ENCODE peak calls at places on chromosomes 16 and 17, in nine cellular contexts. S is neural progenitor cell; A is SK-N-SH; M is GM23248; Z is effector memory CD4-positive, alpha-beta T cell; G is PC-3; Y is left ventricle myocardium inferior; H is heart left ventricle; E is uterus. P is an unnamed sample.

GRCh38 chr16:77499373-77500285 is 64.8 kb upstream of the ADAMTS18 start:
- DNase-seq in S (no peak), Z (no peak), G (peak), H (peak), A (no peak), E (peak), M (peak), Y (peak), P (peak)

GRCh38 chr16:66408181-66409048 is 18.7 kb upstream of the BEAN1 start:
- DNase-seq in H (peak), A (peak), M (peak), E (no peak), G (peak), S (no peak), Z (no peak), Y (peak), P (no peak)

GRCh38 chr16:85252461-85252860 is 140.2 kb upstream of the CIBAR2 start:
- DNase-seq in E (no peak), H (no peak), M (no peak), G (no peak), A (no peak), Y (no peak), Z (no peak), S (no peak), P (no peak)

GRCh38 chr17:80247561-80247960 is 13.1 kb upstream of the RNF213 start:
- DNase-seq in M (no peak), Z (no peak), E (no peak), A (peak), Y (no peak), H (no peak), S (no peak), G (no peak), P (peak)

GRCh38 chr17:55484575-55484974 is 26.7 kb downstream of the SMIM36 start:
- DNase-seq in Z (no peak), M (no peak), A (no peak), E (no peak), Y (no peak), S (no peak), H (no peak), G (peak), P (no peak)

GRCh38 chr17:59893617-59894100 is 738 bp downstream of the RPS6KB1 start:
- DNase-seq in H (peak), A (peak), Y (no peak), Z (no peak), G (peak), E (no peak), M (peak), S (peak), P (no peak)

GRCh38 chr17:43905985-43906852 is 1.1 kb downstream of the MPP2 start:
- DNase-seq in Y (peak), H (peak), G (no peak), M (peak), S (peak), E (peak), A (peak), Z (no peak), P (peak)

GRCh38 chr16:57263585-57264351 is 18.7 kb downstream of the ARL2BP start:
- DNase-seq in Y (no peak), A (peak), E (no peak), G (no peak), S (no peak), Z (no peak), H (no peak), M (no peak), P (peak)

GRCh38 chr17:42325026-42325425 is 36.7 kb downstream of the STAT5A start:
- DNase-seq in Y (no peak), A (no peak), E (no peak), H (peak), S (no peak), G (no peak), Z (no peak), M (peak), P (peak)

GRCh38 chr16:70399951-70400350 is 38.9 kb downstream of the ST3GAL2 start:
- DNase-seq in M (no peak), A (no peak), Y (no peak), S (no peak), Z (no peak), E (no peak), H (no peak), G (no peak), P (no peak)

GRCh38 chr17:60941028-60941427 is 263.4 kb downstream of the BCAS3 start:
- DNase-seq in Y (peak), S (no peak), M (peak), H (peak), G (no peak), Z (no peak), A (no peak), E (peak), P (peak)

GRCh38 chr17:44601574-44602372 is 44.5 kb downstream of the FZD2 start:
- DNase-seq in G (no peak), S (no peak), Y (no peak), A (no peak), M (peak), E (no peak), Z (no peak), H (no peak), P (no peak)

GRCh38 chr17:9729735-9730420 is 61.5 kb downstream of the DHRS7C start:
- DNase-seq in A (no peak), Z (no peak), Y (no peak), H (no peak), E (no peak), G (peak), M (peak), S (no peak), P (no peak)

GRCh38 chr17:66580178-66580577 is 254.7 kb upstream of the CACNG5 start:
- DNase-seq in Z (no peak), Y (peak), A (no peak), M (no peak), H (peak), G (no peak), S (peak), E (peak), P (no peak)

GRCh38 chr17:6099492-6099891 is 29.3 kb downstream of the WSCD1 start:
- DNase-seq in Z (no peak), M (no peak), G (no peak), E (no peak), H (no peak), Y (no peak), S (no peak), A (no peak), P (no peak)

GRCh38 chr17:7716901-7717755 is at the start of gene DNAH2:
- DNase-seq in E (peak), A (peak), G (peak), Y (peak), H (peak), Z (no peak), S (peak), M (peak), P (peak)

GRCh38 chr17:66655861-66656260 is 179.1 kb upstream of the CACNG5 start:
- DNase-seq in M (peak), Z (no peak), A (no peak), E (no peak), Y (no peak), G (peak), H (no peak), S (no peak), P (no peak)

GRCh38 chr17:46020023-46020735 is 21.1 kb downstream of the STH start:
- DNase-seq in A (no peak), G (no peak), E (no peak), S (no peak), Y (no peak), H (no peak), M (no peak), Z (peak), P (no peak)

GRCh38 chr17:8091033-8091687 is 3.6 kb upstream of the ALOX12B start:
- DNase-seq in Z (no peak), G (no peak), H (no peak), E (no peak), A (no peak), M (no peak), S (no peak), Y (no peak), P (peak)

GRCh38 chr16:55294129-55294528 is 29.9 kb upstream of the IRX6 start:
- DNase-seq in M (no peak), H (no peak), E (no peak), Y (no peak), S (no peak), G (peak), A (no peak), Z (no peak), P (no peak)

GRCh38 chr17:76410328-76410965 is 26.0 kb downstream of the SPHK1 start:
- DNase-seq in H (no peak), A (no peak), M (no peak), S (no peak), Y (no peak), Z (no peak), E (no peak), G (no peak), P (no peak)

GRCh38 chr17:55157165-55157564 is 107.6 kb upstream of the HLF start:
- DNase-seq in G (peak), H (no peak), A (no peak), M (peak), Y (no peak), S (no peak), Z (no peak), E (no peak), P (no peak)

GRCh38 chr16:7921360-7921759 is 588.7 kb downstream of the RBFOX1 start:
- DNase-seq in M (no peak), A (no peak), G (no peak), S (peak), Z (no peak), Y (no peak), E (no peak), H (no peak), P (no peak)

GRCh38 chr16:77763994-77764393 is 24.4 kb upstream of the VAT1L start:
- DNase-seq in S (no peak), E (no peak), A (no peak), H (no peak), G (no peak), Z (no peak), M (no peak), Y (no peak), P (no peak)

GRCh38 chr17:79036609-79037008 is 12.6 kb downstream of the C1QTNF1 start:
- DNase-seq in G (peak), Y (no peak), Z (no peak), M (peak), E (peak), H (no peak), A (no peak), S (no peak), P (no peak)

GRCh38 chr16:67311607-67312449 is 14.7 kb downstream of the KCTD19 start:
- DNase-seq in H (peak), Y (no peak), E (peak), Z (no peak), A (peak), M (peak), G (peak), S (no peak), P (peak)

GRCh38 chr16:20676268-20676828 is 21.1 kb downstream of the ACSM1 start:
- DNase-seq in G (no peak), M (no peak), Z (no peak), Y (no peak), E (peak), H (peak), A (no peak), S (no peak), P (no peak)

GRCh38 chr17:73308017-73308823 is 3.6 kb downstream of the CDC42EP4 start:
- DNase-seq in E (peak), H (peak), Z (no peak), G (peak), S (no peak), A (no peak), Y (peak), M (peak), P (peak)

GRCh38 chr16:10982430-10983174 is 38.2 kb downstream of the CLEC16A start:
- DNase-seq in Z (no peak), H (peak), G (no peak), S (no peak), A (no peak), E (no peak), M (no peak), Y (no peak), P (peak)

GRCh38 chr16:1073566-1074378 is 1.2 kb downstream of the SSTR5 start:
- DNase-seq in E (no peak), Y (no peak), Z (no peak), H (no peak), A (no peak), G (no peak), S (peak), M (no peak), P (no peak)

GRCh38 chr17:29563816-29564215 is 3.0 kb downstream of the ABHD15 start:
- DNase-seq in Y (no peak), Z (no peak), G (no peak), E (no peak), H (no peak), S (no peak), M (no peak), A (no peak), P (no peak)

GRCh38 chr17:2138318-2138717 is 83.4 kb downstream of the HIC1 start:
- DNase-seq in Z (peak), G (no peak), M (peak), E (no peak), H (no peak), S (no peak), A (peak), Y (no peak), P (no peak)

GRCh38 chr17:67246398-67246647 is 1.3 kb upstream of the HELZ start:
- DNase-seq in Y (no peak), S (no peak), E (no peak), M (no peak), G (no peak), H (no peak), A (peak), Z (no peak), P (no peak)

GRCh38 chr17:9676742-9677387 is 31.5 kb downstream of the USP43 start:
- DNase-seq in A (no peak), Y (no peak), H (no peak), G (peak), M (peak), Z (no peak), E (no peak), S (no peak), P (no peak)

GRCh38 chr17:732788-733720 is 658 bp downstream of the TLCD3A start:
- DNase-seq in Y (peak), G (peak), H (no peak), Z (no peak), A (peak), M (peak), S (peak), E (peak), P (peak)

GRCh38 chr16:86080131-86080875 is 181.3 kb downstream of the IRF8 start:
- DNase-seq in Y (no peak), Z (no peak), H (no peak), S (no peak), E (no peak), A (no peak), M (no peak), G (no peak), P (no peak)

GRCh38 chr17:17352836-17353624 is 49.9 kb downstream of the NT5M start:
- DNase-seq in A (peak), Y (no peak), E (peak), H (no peak), G (no peak), Z (no peak), M (no peak), S (no peak), P (no peak)

GRCh38 chr16:87470332-87470731 is 22.5 kb downstream of the ZCCHC14 start:
- DNase-seq in M (peak), E (no peak), Y (no peak), H (no peak), S (peak), Z (no peak), G (no peak), A (no peak), P (no peak)

GRCh38 chr17:79851461-79851817 is 12.2 kb upstream of the CBX4 start:
- DNase-seq in M (no peak), G (peak), Y (no peak), H (no peak), Z (no peak), A (no peak), S (no peak), E (no peak), P (no peak)

GRCh38 chr16:50298591-50299507 is 32.5 kb downstream of the ADCY7 start:
- DNase-seq in A (peak), Z (no peak), S (no peak), Y (no peak), E (peak), M (no peak), H (peak), G (no peak), P (peak)
- H3K27ac ChIP-seq in A (no peak), Z (no peak), S (no peak), Y (no peak), E (no peak), M (no peak), H (no peak), G (no peak), P (no peak)

GRCh38 chr17:51044964-51045363 is 75.7 kb downstream of the SPAG9 start:
- DNase-seq in M (no peak), Z (no peak), G (no peak), H (no peak), S (peak), Y (no peak), A (peak), E (no peak), P (no peak)
- H3K4me3 ChIP-seq in M (no peak), Z (no peak), G (no peak), H (no peak), S (peak), Y (no peak), A (peak), E (no peak), P (no peak)

DNA sequence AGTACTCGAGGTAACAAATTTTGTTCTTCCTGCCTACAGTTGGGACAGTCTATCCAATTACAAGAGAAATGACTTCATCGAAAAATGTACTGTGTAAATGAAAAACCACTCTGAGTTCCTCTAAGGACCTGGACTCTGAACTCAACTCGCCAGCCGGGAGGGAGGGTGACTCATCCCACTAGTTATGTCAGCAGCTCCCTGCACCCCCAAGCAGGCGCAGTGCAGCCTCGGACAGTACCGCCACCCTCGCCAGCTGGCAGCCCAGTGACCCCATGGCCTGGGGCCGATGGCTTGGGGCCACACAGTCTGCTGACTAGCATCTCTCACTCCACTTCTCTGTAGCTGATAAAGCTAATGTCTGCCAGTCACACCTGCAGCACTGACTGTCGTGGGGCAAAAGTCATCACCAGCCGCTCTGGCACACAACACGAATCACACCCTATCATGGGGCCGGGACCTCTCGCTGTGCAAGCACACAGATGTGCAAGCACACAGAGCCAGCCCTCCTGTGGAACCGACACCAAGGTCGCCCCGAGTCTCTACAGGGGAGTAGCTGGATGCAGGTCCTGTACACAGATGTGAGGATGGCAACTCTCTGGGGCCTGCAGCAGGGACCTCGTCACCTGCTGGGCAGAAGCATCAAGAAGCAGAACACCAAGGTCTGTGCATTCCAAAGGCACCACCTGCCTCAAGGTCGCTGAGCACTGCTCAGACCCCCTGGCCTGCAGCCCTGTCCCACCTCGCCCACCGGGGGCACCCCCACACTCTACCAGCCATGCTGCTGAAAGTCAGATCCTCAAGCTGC is 5.7 kb downstream of the CSNK1D start:
- DNase-seq in H (peak), G (peak), S (no peak), M (peak), Y (peak), Z (no peak), A (peak), E (peak), P (peak)
- H3K27ac ChIP-seq in H (peak), G (peak), S (no peak), M (peak), Y (peak), Z (peak), A (peak), E (peak), P (peak)

DNA sequence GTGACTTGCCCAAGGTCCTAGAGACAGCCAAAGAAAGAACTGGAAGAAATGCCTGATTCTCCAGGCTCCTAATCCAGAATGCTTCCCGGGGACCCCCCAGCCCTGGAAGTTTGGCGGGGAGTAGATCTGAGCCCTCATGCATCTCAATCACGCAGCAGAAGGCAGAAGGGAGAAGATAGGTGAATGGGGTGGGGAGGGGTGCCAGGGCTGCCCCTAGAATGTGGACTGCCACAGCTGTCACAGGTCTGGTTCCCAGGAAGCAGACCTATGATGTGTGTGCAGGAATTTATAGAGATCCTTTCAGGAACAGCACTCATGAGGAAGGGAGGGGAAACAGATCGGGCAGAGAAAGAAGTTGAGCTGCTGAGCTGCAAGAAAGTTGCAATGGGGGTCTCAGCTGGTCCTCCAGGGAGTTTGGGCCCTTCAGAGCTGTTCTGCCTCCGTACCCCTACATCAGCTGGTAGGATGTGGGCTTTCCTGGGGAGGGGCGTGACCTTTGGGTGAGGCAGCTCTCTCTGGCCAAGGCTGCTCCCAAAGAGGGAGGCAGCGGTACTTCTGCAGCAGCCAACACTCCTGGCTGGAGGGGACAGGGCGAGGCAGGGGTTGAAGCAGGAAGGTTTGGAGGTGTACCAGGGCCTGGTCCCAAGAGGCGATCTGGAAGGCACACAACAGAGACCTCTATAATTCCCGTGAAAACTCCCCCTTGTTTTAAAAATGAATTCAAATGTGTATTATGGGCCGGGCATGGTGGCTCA is 43.4 kb downstream of the DNAH9 start:
- DNase-seq in A (no peak), S (no peak), Z (no peak), M (no peak), E (no peak), Y (no peak), G (no peak), H (no peak), P (no peak)
- H3K4me3 ChIP-seq in A (no peak), S (no peak), Z (no peak), M (no peak), E (no peak), Y (no peak), G (no peak), H (no peak), P (no peak)

P was measured in psoas muscle.